ENCODE peak calls at places on chromosomes 6 and 20, in five cellular contexts. W is activated T-cell treated with anti-CD3 and anti-CD28 coated beads, Interleukin-2, amount 50 U/mL, for 24 hours; Z is GM04504; N is occipital lobe; M is PC-9. D is an unnamed sample.

GRCh38 chr6:13924146-13924948 is 405 bp upstream of the RNF182 start:
- DNase-seq in W (peak), N (no peak), Z (no peak), M (no peak), D (peak)

GRCh38 chr6:160510199-160510598 is 153.9 kb downstream of the LPA start:
- DNase-seq in Z (no peak), N (no peak), W (no peak), M (no peak), D (no peak)

GRCh38 chr6:161273356-161273751 is 507 bp downstream of the AGPAT4 start:
- DNase-seq in Z (peak), M (no peak), N (no peak), W (no peak), D (no peak)

GRCh38 chr6:46451343-46451742 is 39.9 kb downstream of the RCAN2 start:
- DNase-seq in Z (no peak), N (no peak), M (no peak), W (no peak), D (no peak)

GRCh38 chr6:5671162-5671561 is 335.6 kb downstream of the NRN1 start:
- DNase-seq in Z (no peak), N (peak), W (no peak), M (no peak), D (no peak)

GRCh38 chr6:16301511-16301910 is 63.1 kb downstream of the GMPR start:
- DNase-seq in N (no peak), M (no peak), W (no peak), Z (no peak), D (peak)

GRCh38 chr6:121482751-121483150 is 47.3 kb downstream of the GJA1 start:
- DNase-seq in M (no peak), Z (no peak), N (no peak), W (no peak), D (no peak)

GRCh38 chr6:33994198-33995045 is 151.5 kb downstream of the GRM4 start:
- DNase-seq in Z (no peak), M (no peak), N (no peak), W (no peak), D (no peak)

GRCh38 chr6:162999575-163000285 is 272.0 kb downstream of the PACRG start:
- DNase-seq in Z (peak), N (no peak), M (no peak), W (no peak), D (no peak)

GRCh38 chr20:53795170-53795569 is 201.5 kb upstream of the ZNF217 start:
- DNase-seq in M (peak), Z (no peak), N (no peak), W (no peak), D (no peak)

GRCh38 chr6:129402244-129402643 is 307.7 kb downstream of the ARHGAP18 start:
- DNase-seq in W (no peak), M (no peak), Z (peak), N (no peak), D (no peak)

GRCh38 chr6:5979650-5980427 is 26.9 kb downstream of the NRN1 start:
- DNase-seq in W (no peak), N (no peak), M (no peak), Z (no peak), D (no peak)

GRCh38 chr6:150016324-150017185 is 8.8 kb downstream of the RAET1L start:
- DNase-seq in N (peak), W (peak), Z (peak), M (peak), D (peak)

GRCh38 chr6:150606258-150607043 is 6.8 kb downstream of the PLEKHG1 start:
- DNase-seq in W (no peak), N (peak), Z (no peak), M (no peak), D (no peak)